ENCODE peak calls at places on chromosomes 13 and 19, in seven cellular contexts. X is RWPE1, N is foreskin keratinocyte, O is fibroblast of lung, S is BE2C, Y is hepatocyte, T is natural killer cell. A is an unnamed sample.

GRCh38 chr13:68232351-68233130 is 1002.4 kb upstream of the PCDH9 start:
- DNase-seq in X (no peak), N (no peak), O (peak; percentile 53), S (no peak), Y (no peak), T (no peak), A (no peak)

GRCh38 chr19:39727070-39727800 is 10.6 kb downstream of the CLC start:
- DNase-seq in X (no peak), N (no peak), O (no peak), S (no peak), Y (no peak), T (no peak), A (no peak)

GRCh38 chr19:49595819-49596404 is 4.9 kb downstream of the PRR12 start:
- DNase-seq in X (no peak), N (no peak), O (no peak), S (no peak), Y (no peak), T (no peak), A (no peak)

GRCh38 chr19:57572415-57572947 is 6.2 kb downstream of the ZNF416 start:
- DNase-seq in X (no peak), N (no peak), O (no peak), S (no peak), Y (no peak), T (no peak), A (no peak)

GRCh38 chr13:98997738-98998641 is 20.1 kb upstream of the DOCK9 start:
- DNase-seq in X (peak; percentile 85), N (peak; percentile 92), O (peak; percentile 71), S (no peak), Y (no peak), T (no peak), A (no peak)

GRCh38 chr19:9952276-9952675 is 16.0 kb upstream of the OLFM2 start:
- DNase-seq in X (no peak), N (no peak), O (no peak), S (no peak), Y (no peak), T (no peak), A (no peak)

GRCh38 chr13:36954542-36954941 is 34.5 kb upstream of the SMAD9 start:
- DNase-seq in X (no peak), N (no peak), O (no peak), S (no peak), Y (no peak), T (no peak), A (no peak)

GRCh38 chr19:38543807-38544568 is 73.8 kb downstream of the MAP4K1 start:
- DNase-seq in X (peak; percentile 94), N (peak; percentile 89), O (peak; percentile 85), S (peak; percentile 96), Y (peak; percentile 77), T (no peak), A (no peak)

GRCh38 chr19:10517361-10517759 is at the start of gene S1PR5:
- DNase-seq in X (no peak), N (no peak), O (no peak), S (peak; percentile 19), Y (peak; percentile 26), T (peak; percentile 70), A (no peak)

GRCh38 chr13:53460776-53461175 is 432.2 kb downstream of the OLFM4 start:
- DNase-seq in X (no peak), N (no peak), O (no peak), S (no peak), Y (no peak), T (no peak), A (no peak)

GRCh38 chr13:39273953-39274352 is 235.7 kb downstream of the NHLRC3 start:
- DNase-seq in X (peak; percentile 4), N (no peak), O (peak; percentile 14), S (no peak), Y (peak; percentile 42), T (no peak), A (no peak)

GRCh38 chr13:93867481-93867880 is 612.0 kb downstream of the DCT start:
- DNase-seq in X (no peak), N (peak; percentile 3), O (peak; percentile 76), S (no peak), Y (no peak), T (no peak), A (no peak)

GRCh38 chr13:44293908-44294735 is 79.5 kb upstream of the SERP2 start:
- DNase-seq in X (no peak), N (no peak), O (peak; percentile 61), S (no peak), Y (no peak), T (no peak), A (no peak)

GRCh38 chr19:15463865-15464371 is 426 bp downstream of the RASAL3 start:
- DNase-seq in X (no peak), N (no peak), O (no peak), S (no peak), Y (no peak), T (peak; percentile 57), A (peak; percentile 60)

GRCh38 chr13:94535231-94535630 is 55.7 kb upstream of the DCT start:
- DNase-seq in X (no peak), N (no peak), O (no peak), S (no peak), Y (no peak), T (no peak), A (no peak)

GRCh38 chr13:29993196-29993595 is 142.8 kb upstream of the UBL3 start:
- DNase-seq in X (no peak), N (no peak), O (no peak), S (no peak), Y (no peak), T (no peak), A (no peak)
- TF ChIP-seq CTCF in X (no peak), N (no peak), O (no peak), S (peak; percentile 33), Y (no peak), T (no peak), A (no peak)

GRCh38 chr19:45917421-45918091 is 3.0 kb upstream of the NANOS2 start:
- DNase-seq in X (no peak), N (no peak), O (no peak), S (no peak), Y (no peak), T (no peak), A (no peak)

GRCh38 chr19:45908956-45909355 is 5.6 kb downstream of the NANOS2 start:
- DNase-seq in X (no peak), N (no peak), O (peak; percentile 35), S (no peak), Y (no peak), T (no peak), A (no peak)

GRCh38 chr19:45918721-45919120 is 4.1 kb upstream of the NANOS2 start:
- DNase-seq in X (no peak), N (no peak), O (no peak), S (no peak), Y (no peak), T (no peak), A (no peak)

GRCh38 chr19:45911291-45911690 is 3.3 kb downstream of the NANOS2 start:
- DNase-seq in X (no peak), N (no peak), O (no peak), S (no peak), Y (peak; percentile 60), T (no peak), A (no peak)

GRCh38 chr19:45913874-45914830 is at the start of gene NANOS2:
- DNase-seq in X (no peak), N (no peak), O (no peak), S (peak; percentile 68), Y (no peak), T (no peak), A (no peak)
- TF ChIP-seq CTCF in X (no peak), N (peak; percentile 25), O (no peak), S (peak; percentile 51), Y (no peak), T (no peak), A (no peak)

GRCh38 chr13:75021151-75021550 is 460.8 kb downstream of the TBC1D4 start:
- DNase-seq in X (no peak), N (no peak), O (no peak), S (no peak), Y (no peak), T (no peak), A (no peak)
- TF ChIP-seq CTCF in X (no peak), N (no peak), O (no peak), S (no peak), Y (no peak), T (no peak), A (no peak)

DNA sequence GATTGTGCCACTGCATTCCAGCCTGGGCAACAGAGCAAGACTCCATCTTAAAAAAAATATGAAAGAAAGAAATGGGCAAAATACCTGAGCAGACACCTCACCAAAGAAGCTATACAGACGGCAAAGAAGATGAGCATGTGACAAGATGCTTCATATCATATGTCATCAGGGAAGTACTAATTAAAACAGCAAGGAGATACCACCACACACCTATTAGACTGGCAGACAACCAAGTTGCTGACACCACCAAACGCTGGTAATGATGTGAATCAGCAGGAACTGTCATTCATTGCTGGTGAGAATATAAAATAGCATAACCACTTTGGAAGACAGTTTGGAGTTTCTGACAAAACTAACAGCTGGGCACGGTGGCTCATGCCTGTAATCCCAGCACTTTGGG is 11.5 kb upstream of the TFDP1 start:
- DNase-seq in X (no peak), N (peak; percentile 84), O (no peak), S (no peak), Y (no peak), T (peak; percentile 0), A (no peak)
- TF ChIP-seq CTCF in X (no peak), N (no peak), O (no peak), S (no peak), Y (no peak), T (no peak), A (no peak)

GRCh38 chr13:75486146-75486545 is 4.2 kb upstream of the TBC1D4 start:
- DNase-seq in X (no peak), N (no peak), O (peak; percentile 33), S (no peak), Y (no peak), T (no peak), A (no peak)
- TF ChIP-seq CTCF in X (no peak), N (no peak), O (no peak), S (no peak), Y (no peak), T (no peak), A (no peak)

DNA sequence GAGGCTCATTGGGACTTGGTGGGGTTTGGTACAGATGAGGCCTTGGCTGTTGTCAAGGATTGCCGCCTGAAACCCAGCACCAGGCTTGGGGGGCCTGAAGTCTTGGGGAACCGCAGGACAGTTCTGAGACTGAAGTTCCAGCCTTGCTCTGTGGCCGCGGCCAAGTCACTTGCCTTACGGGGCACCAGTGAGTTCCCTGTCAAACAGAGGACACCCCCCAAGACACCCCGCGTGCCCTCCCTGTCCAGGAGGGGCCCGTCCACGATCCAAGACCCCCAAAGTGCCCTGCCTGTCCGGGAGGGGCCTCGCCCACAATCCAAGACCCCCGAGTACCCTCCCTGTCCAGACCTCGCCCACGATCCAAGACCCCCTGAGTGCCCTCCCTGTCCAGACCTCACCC is 2.5 kb downstream of the CDC34 start:
- DNase-seq in X (no peak), N (no peak), O (no peak), S (no peak), Y (no peak), T (no peak), A (no peak)
- TF ChIP-seq CTCF in X (no peak), N (no peak), O (no peak), S (no peak), Y (no peak), T (no peak), A (no peak)